ENCODE peak calls at places on chromosome 11, in four cellular contexts. One of them, this sample, is unnamed.

GRCh38 chr11:101583180-101584128 is at the start of gene TRPC6:
- ATAC-seq in Right ventricle myocardium superior: peak; percentile 66
- ATAC-seq in aorta: peak; percentile 80
- ATAC-seq in CD4-positive, alpha-beta T cell: no peak
- ATAC-seq in this sample: peak; percentile 93

GRCh38 chr11:59263225-59263894 is 50.6 kb upstream of the MPEG1 start:
- ATAC-seq in CD4-positive, alpha-beta T cell: peak; percentile 43
- ATAC-seq in Right ventricle myocardium superior: no peak
- ATAC-seq in aorta: no peak
- ATAC-seq in this sample: no peak

GRCh38 chr11:94151903-94152677 is 23.4 kb downstream of the PANX1 start:
- ATAC-seq in CD4-positive, alpha-beta T cell: no peak
- ATAC-seq in aorta: peak; percentile 90
- ATAC-seq in Right ventricle myocardium superior: peak; percentile 98
- ATAC-seq in this sample: peak; percentile 75

GRCh38 chr11:69241075-69241740 is 52.7 kb upstream of the MYEOV start:
- ATAC-seq in aorta: no peak
- ATAC-seq in Right ventricle myocardium superior: no peak
- ATAC-seq in CD4-positive, alpha-beta T cell: no peak
- ATAC-seq in this sample: no peak

GRCh38 chr11:115503083-115503885 is 931 bp downstream of the CADM1 start:
- ATAC-seq in Right ventricle myocardium superior: peak; percentile 74
- ATAC-seq in aorta: peak; percentile 60
- ATAC-seq in CD4-positive, alpha-beta T cell: no peak
- ATAC-seq in this sample: peak; percentile 33

GRCh38 chr11:1968454-1968995 is 21.4 kb downstream of the MRPL23 start:
- ATAC-seq in aorta: no peak
- ATAC-seq in CD4-positive, alpha-beta T cell: no peak
- ATAC-seq in Right ventricle myocardium superior: peak; percentile 53
- ATAC-seq in this sample: peak; percentile 65

GRCh38 chr11:2447951-2448650 is 3.3 kb downstream of the KCNQ1 start:
- ATAC-seq in CD4-positive, alpha-beta T cell: no peak
- ATAC-seq in Right ventricle myocardium superior: no peak
- ATAC-seq in aorta: no peak
- ATAC-seq in this sample: no peak

GRCh38 chr11:27612932-27613669 is 87.2 kb downstream of the BDNF start:
- ATAC-seq in CD4-positive, alpha-beta T cell: no peak
- ATAC-seq in aorta: no peak
- ATAC-seq in Right ventricle myocardium superior: no peak
- ATAC-seq in this sample: no peak

This sample was measured in gastroesophageal sphincter.